ENCODE peak calls at places on chromosomes 2 and 18, in four cellular contexts. H, U, N and I are unnamed samples.

GRCh38 chr18:56899660-56900059 is 247.2 kb upstream of the BOD1L2 start:
- DNase-seq in H (no peak), U (no peak), N (no peak), I (no peak)

GRCh38 chr2:11004206-11004605 is 92.5 kb downstream of the KCNF1 start:
- DNase-seq in H (no peak), U (no peak), N (no peak), I (no peak)

GRCh38 chr2:190765386-190766173 is 115.0 kb upstream of the GLS start:
- DNase-seq in H (no peak), U (no peak), N (no peak), I (no peak)

GRCh38 chr18:33802955-33803354 is 224.9 kb downstream of the ASXL3 start:
- DNase-seq in H (no peak), U (peak; percentile 75), N (no peak), I (no peak)

GRCh38 chr2:144975881-144976280 is 456.0 kb upstream of the ZEB2 start:
- DNase-seq in H (no peak), U (no peak), N (no peak), I (no peak)

GRCh38 chr2:147989809-147990403 is 30.6 kb downstream of the ORC4 start:
- DNase-seq in H (no peak), U (no peak), N (no peak), I (peak; percentile 33)

GRCh38 chr18:9796933-9797549 is 88.7 kb upstream of the TXNDC2 start:
- DNase-seq in H (no peak), U (no peak), N (no peak), I (peak; percentile 49)

GRCh38 chr18:76246579-76246978 is 248.5 kb downstream of the ZNF516 start:
- DNase-seq in H (no peak), U (no peak), N (no peak), I (no peak)

GRCh38 chr2:189222440-189222839 is 42.9 kb upstream of the COL5A2 start:
- DNase-seq in H (no peak), U (no peak), N (peak; percentile 13), I (no peak)

GRCh38 chr2:11024010-11024615 is 112.4 kb downstream of the KCNF1 start:
- DNase-seq in H (no peak), U (no peak), N (no peak), I (no peak)

GRCh38 chr2:231677632-231678104 is 30.7 kb upstream of the PTMA start:
- DNase-seq in H (peak; percentile 90), U (peak; percentile 81), N (peak; percentile 80), I (peak; percentile 97)

GRCh38 chr2:225006730-225007129 is 35.5 kb downstream of the DOCK10 start:
- DNase-seq in H (no peak), U (no peak), N (no peak), I (no peak)

GRCh38 chr2:169080250-169081035 is 11.1 kb downstream of the DHRS9 start:
- DNase-seq in H (no peak), U (no peak), N (no peak), I (no peak)

GRCh38 chr2:127951031-127951430 is 65.3 kb upstream of the AMMECR1L start:
- DNase-seq in H (no peak), U (no peak), N (no peak), I (no peak)

GRCh38 chr2:148699830-148700229 is 55.3 kb downstream of the EPC2 start:
- DNase-seq in H (no peak), U (no peak), N (no peak), I (no peak)

GRCh38 chr2:74168739-74169138 is 9.9 kb downstream of the MOB1A start:
- DNase-seq in H (no peak), U (no peak), N (no peak), I (no peak)

GRCh38 chr2:188244383-188244782 is 47.3 kb upstream of the GULP1 start:
- DNase-seq in H (no peak), U (no peak), N (no peak), I (no peak)

GRCh38 chr2:181904022-181904632 is 12.6 kb downstream of the ITPRID2 start:
- DNase-seq in H (no peak), U (no peak), N (no peak), I (no peak)

GRCh38 chr18:13910501-13910900 is 4.8 kb downstream of the MC2R start:
- DNase-seq in H (no peak), U (no peak), N (no peak), I (no peak)
- H3K27ac ChIP-seq in H (no peak overlapping the region), U (no peak overlapping the region), N (no peak overlapping the region), I (no peak overlapping the region)

GRCh38 chr2:197517150-197517549 is 1.3 kb downstream of the MOB4 start:
- DNase-seq in H (no peak), U (no peak), N (no peak), I (no peak)
- H3K27ac ChIP-seq in H (no peak overlapping the region), U (no peak overlapping the region), N (peak overlapping the region; percentile 93), I (peak overlapping the region; percentile 88)

GRCh38 chr2:132936791-132937190 is 266.8 kb upstream of the LYPD1 start:
- DNase-seq in H (no peak), U (no peak), N (no peak), I (no peak)
- H3K27ac ChIP-seq in H (no peak overlapping the region), U (no peak overlapping the region), N (no peak overlapping the region), I (no peak overlapping the region)

GRCh38 chr18:26521617-26522016 is 26.7 kb downstream of the KCTD1 start:
- DNase-seq in H (no peak), U (no peak), N (no peak), I (no peak)

GRCh38 chr18:26524952-26525351 is 23.4 kb downstream of the KCTD1 start:
- DNase-seq in H (no peak), U (no peak), N (no peak), I (no peak)

GRCh38 chr18:26526966-26527234 is 21.5 kb downstream of the KCTD1 start:
- DNase-seq in H (no peak), U (no peak), N (no peak), I (no peak)

GRCh38 chr18:26526128-26526965 is 22.0 kb downstream of the KCTD1 start:
- DNase-seq in H (peak; percentile 45), U (no peak), N (no peak), I (no peak)

GRCh38 chr18:26524002-26524401 is 24.4 kb downstream of the KCTD1 start:
- DNase-seq in H (no peak), U (no peak), N (no peak), I (no peak)
- H3K27ac ChIP-seq in H (no peak overlapping the region), U (no peak overlapping the region), N (no peak overlapping the region), I (no peak overlapping the region)

GRCh38 chr2:223260681-223261080 is 208.7 kb downstream of the KCNE4 start:
- DNase-seq in H (no peak), U (no peak), N (no peak), I (no peak)
- H3K27ac ChIP-seq in H (no peak overlapping the region), U (no peak overlapping the region), N (no peak overlapping the region), I (no peak overlapping the region)

DNA sequence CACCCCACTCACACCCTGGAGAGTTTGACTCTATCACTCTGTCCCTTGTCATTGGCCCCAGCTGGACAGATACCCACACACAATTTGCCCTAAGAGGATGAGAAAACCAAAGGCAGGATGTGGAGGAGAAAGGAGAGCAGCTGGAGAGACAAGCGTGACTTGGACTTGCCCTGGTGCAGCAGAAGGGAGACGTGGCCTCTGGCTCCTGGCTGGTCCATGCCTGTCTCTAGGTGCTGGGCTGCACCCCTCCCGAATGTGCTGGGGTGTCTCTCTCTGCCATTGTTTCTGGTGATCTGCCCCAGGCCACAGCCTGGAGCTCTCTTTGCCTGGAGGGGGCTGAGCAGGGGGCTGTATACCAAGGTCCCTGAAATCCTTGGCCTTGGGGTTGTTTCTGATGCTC is 88.7 kb upstream of the HDAC4 start:
- DNase-seq in H (no peak), U (no peak), N (no peak), I (no peak)
- H3K27ac ChIP-seq in H (no peak overlapping the region), U (no peak overlapping the region), N (no peak overlapping the region), I (no peak overlapping the region)

GRCh38 chr18:37501136-37501535 is 64.5 kb downstream of the CELF4 start:
- DNase-seq in H (no peak), U (no peak), N (no peak), I (no peak)

GRCh38 chr18:37496568-37496967 is 69.0 kb downstream of the CELF4 start:
- DNase-seq in H (no peak), U (no peak), N (no peak), I (no peak)

GRCh38 chr18:37499913-37500312 is 65.7 kb downstream of the CELF4 start:
- DNase-seq in H (no peak), U (no peak), N (no peak), I (no peak)

GRCh38 chr18:37497836-37498518 is 67.6 kb downstream of the CELF4 start:
- DNase-seq in H (no peak), U (no peak), N (no peak), I (no peak)

DNA sequence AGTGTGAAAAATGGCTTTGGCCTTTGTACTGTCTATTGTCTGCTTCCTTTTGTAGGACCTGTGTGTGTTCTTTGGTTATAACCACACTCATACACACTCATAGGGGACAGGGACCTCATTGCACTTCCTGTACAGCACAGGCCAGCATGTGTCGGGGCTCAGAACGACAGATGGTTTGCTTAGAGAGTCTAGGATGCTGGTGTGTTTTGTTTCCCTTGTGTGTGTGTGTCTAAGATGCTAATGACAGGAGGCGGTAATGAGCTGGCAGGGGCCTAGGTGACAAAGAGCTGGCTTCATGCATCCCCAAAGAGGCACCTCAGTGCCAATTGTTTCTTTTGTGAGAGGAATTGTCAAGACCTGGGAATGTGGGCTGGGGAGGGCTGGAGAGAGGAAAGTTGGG is 66.6 kb downstream of the CELF4 start:
- DNase-seq in H (no peak), U (no peak), N (no peak), I (no peak)
- H3K27ac ChIP-seq in H (no peak overlapping the region), U (no peak overlapping the region), N (no peak overlapping the region), I (no peak overlapping the region)

DNA sequence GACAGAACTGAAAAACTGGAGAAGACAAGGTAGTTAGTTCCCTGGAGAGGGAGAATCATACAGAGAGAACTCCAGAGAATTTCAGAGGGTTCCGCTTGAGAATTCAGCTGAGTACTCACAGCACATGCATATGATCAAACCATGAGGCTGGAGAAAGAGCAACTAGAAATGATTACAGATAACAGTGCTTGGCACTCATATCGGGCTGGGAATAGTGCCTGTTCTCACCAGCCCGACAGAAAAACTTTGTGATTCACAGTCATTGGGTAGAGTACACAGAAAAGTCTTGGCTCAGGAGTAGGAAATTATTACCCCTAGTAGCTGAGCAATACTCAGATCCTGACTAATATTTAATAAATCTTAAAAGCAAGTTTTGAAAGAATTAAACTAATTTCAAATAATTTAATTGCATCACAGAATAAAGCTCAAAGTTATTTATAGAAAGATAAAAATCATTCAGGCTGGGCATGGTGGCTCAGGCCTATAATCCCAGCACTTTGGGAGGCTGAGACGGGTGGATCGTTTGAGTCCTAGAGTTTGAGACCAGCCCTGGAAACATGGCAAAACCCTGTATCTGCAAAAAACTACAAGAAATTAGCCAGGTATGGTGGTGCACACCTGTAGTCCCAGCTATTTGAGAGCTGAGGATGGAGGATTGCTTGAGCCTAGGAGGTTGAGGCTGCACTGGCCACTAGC is 6.9 kb downstream of the WDPCP start:
- DNase-seq in H (no peak), U (no peak), N (no peak), I (no peak)
- H3K27ac ChIP-seq in H (no peak overlapping the region), U (no peak overlapping the region), N (no peak overlapping the region), I (no peak overlapping the region)